ENCODE peak calls at places on chromosome 4, in eight cellular contexts. O is WERI-Rb-1, P is ovary, Z is suprapubic skin, U is kidney epithelial cell, A is OCI-LY7, E is kidney, J is PC-3. K is an unnamed sample. For H3K36me3, the result is how much of the 10 kb centered on the place peaks cover.

GRCh38 chr4:182177166-182177565 is 66.0 kb upstream of the TENM3 start:
- DNase-seq in O (no peak), P (no peak), Z (no peak), U (no peak), A (no peak), E (no peak), J (no peak), K (no peak)

GRCh38 chr4:113336556-113336955 is 287.1 kb downstream of the ANK2 start:
- DNase-seq in O (no peak), P (no peak), Z (no peak), U (no peak), A (no peak), E (no peak), J (peak), K (no peak)

GRCh38 chr4:162661913-162662312 is 498.1 kb upstream of the FSTL5 start:
- DNase-seq in O (no peak), P (no peak), Z (no peak), U (no peak), A (no peak), E (no peak), J (no peak), K (no peak)

GRCh38 chr4:74930166-74930565 is 2.8 kb upstream of the PARM1 start:
- DNase-seq in O (no peak), P (no peak), Z (no peak), U (no peak), A (peak), E (no peak), J (no peak), K (no peak)

GRCh38 chr4:56874166-56874565 is 33.5 kb upstream of the REST start:
- DNase-seq in O (no peak), P (no peak), Z (no peak), U (no peak), A (no peak), E (no peak), J (peak), K (no peak)

GRCh38 chr4:184968784-184969201 is 49.5 kb upstream of the HELT start:
- DNase-seq in O (no peak), P (no peak), Z (no peak), U (no peak), A (no peak), E (peak), J (peak), K (peak)

GRCh38 chr4:54063737-54064316 is 578 bp downstream of the CHIC2 start:
- DNase-seq in O (peak), P (peak), Z (peak), U (no peak), A (peak), E (peak), J (peak), K (peak)

GRCh38 chr4:176393306-176394013 is 73.7 kb downstream of the SPCS3 start:
- DNase-seq in O (no peak), P (no peak), Z (no peak), U (no peak), A (no peak), E (no peak), J (no peak), K (no peak)

GRCh38 chr4:7460591-7460990 is 25.9 kb upstream of the PSAPL1 start:
- DNase-seq in O (peak), P (peak), Z (no peak), U (no peak), A (no peak), E (no peak), J (no peak), K (no peak)

GRCh38 chr4:53943345-53944085 is 120.9 kb downstream of the CHIC2 start:
- DNase-seq in O (no peak), P (no peak), Z (no peak), U (peak), A (no peak), E (no peak), J (peak), K (no peak)

GRCh38 chr4:151658959-151659593 is 101.7 kb downstream of the GATB start:
- DNase-seq in O (no peak), P (no peak), Z (no peak), U (no peak), A (peak), E (no peak), J (no peak), K (no peak)

GRCh38 chr4:139315221-139315675 is 13.0 kb upstream of the NDUFC1 start:
- DNase-seq in O (no peak), P (no peak), Z (no peak), U (no peak), A (peak), E (no peak), J (no peak), K (no peak)

GRCh38 chr4:156378053-156378665 is 424.5 kb upstream of the CTSO start:
- DNase-seq in O (peak), P (no peak), Z (no peak), U (no peak), A (peak), E (no peak), J (peak), K (no peak)

GRCh38 chr4:67624939-67625338 is 66.4 kb downstream of the STAP1 start:
- DNase-seq in O (no peak), P (no peak), Z (no peak), U (no peak), A (no peak), E (no peak), J (no peak), K (no peak)

GRCh38 chr4:139764192-139764591 is 98.6 kb downstream of the MGST2 start:
- DNase-seq in O (no peak), P (no peak), Z (peak), U (no peak), A (no peak), E (no peak), J (no peak), K (no peak)

GRCh38 chr4:107220976-107221375 is 184.9 kb upstream of the DKK2 start:
- DNase-seq in O (no peak), P (no peak), Z (no peak), U (no peak), A (no peak), E (no peak), J (no peak), K (no peak)

GRCh38 chr4:147863808-147864472 is 132.1 kb downstream of the ARHGAP10 start:
- DNase-seq in O (no peak), P (peak), Z (no peak), U (no peak), A (no peak), E (no peak), J (no peak), K (no peak)

GRCh38 chr4:139808381-139809206 is 143.0 kb downstream of the MGST2 start:
- DNase-seq in O (no peak), P (no peak), Z (no peak), U (no peak), A (no peak), E (no peak), J (no peak), K (no peak)

GRCh38 chr4:1327526-1328266 is 19.3 kb upstream of the UVSSA start:
- DNase-seq in O (no peak), P (no peak), Z (no peak), U (no peak), A (no peak), E (peak), J (no peak), K (no peak)

GRCh38 chr4:1325176-1325480 is 21.9 kb upstream of the UVSSA start:
- DNase-seq in O (no peak), P (no peak), Z (no peak), U (no peak), A (no peak), E (peak), J (no peak), K (peak)

GRCh38 chr4:1328267-1329155 is 18.5 kb upstream of the UVSSA start:
- DNase-seq in O (no peak), P (no peak), Z (no peak), U (no peak), A (no peak), E (peak), J (no peak), K (no peak)

GRCh38 chr4:1325681-1326635 is 21.1 kb upstream of the UVSSA start:
- DNase-seq in O (no peak), P (no peak), Z (no peak), U (no peak), A (no peak), E (peak), J (no peak), K (no peak)

GRCh38 chr4:1326751-1327525 is 20.1 kb upstream of the UVSSA start:
- DNase-seq in O (no peak), P (no peak), Z (no peak), U (no peak), A (no peak), E (peak), J (no peak), K (no peak)
- H3K36me3 ChIP-seq in O (half or more), P (under half), Z (half or more), U (under half), A (half or more), E (under half), J (under half), K (half or more)

GRCh38 chr4:61924131-61924530 is 724.0 kb downstream of the ADGRL3 start:
- DNase-seq in O (no peak), P (no peak), Z (no peak), U (no peak), A (no peak), E (no peak), J (no peak), K (no peak)
- TF ChIP-seq CTCF in O (no peak), P (no peak), Z (no peak), U (no peak), A (no peak), E (no peak), J (peak), K (no peak)

GRCh38 chr4:82820689-82821088 is 22.1 kb upstream of the SCD5 start:
- DNase-seq in O (no peak), P (no peak), Z (no peak), U (no peak), A (no peak), E (no peak), J (no peak), K (no peak)
- H3K36me3 ChIP-seq in O (half or more), P (under half), Z (half or more), U (under half), A (half or more), E (half or more), J (under half), K (half or more)

DNA sequence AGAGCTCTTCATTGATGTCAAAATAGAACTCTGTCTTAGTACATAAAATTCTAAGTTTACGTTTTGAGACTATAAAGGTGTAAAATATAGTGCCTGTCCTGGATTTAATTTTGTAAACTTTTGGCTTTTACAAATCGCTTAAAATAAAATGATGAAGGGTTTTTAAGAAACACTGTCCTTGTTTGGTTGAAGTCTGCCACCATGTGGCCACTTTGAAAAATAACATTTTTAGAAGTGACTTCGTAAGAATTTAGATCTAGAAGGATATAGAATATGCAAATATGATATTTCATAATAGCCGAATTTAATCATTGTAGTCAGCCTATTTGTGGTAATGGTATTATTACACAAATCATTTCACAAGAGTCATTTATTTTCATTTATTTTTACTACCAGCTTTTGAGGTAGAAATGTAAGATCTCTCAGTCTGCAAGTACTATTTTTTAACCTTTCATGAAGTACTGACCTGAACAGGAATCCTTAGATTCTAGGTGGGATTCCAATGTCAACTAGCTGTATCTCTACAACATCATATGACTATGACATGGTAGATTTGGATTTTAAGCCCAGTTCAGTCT is 31.0 kb upstream of the FAT4 start:
- DNase-seq in O (no peak), P (no peak), Z (no peak), U (no peak), A (peak), E (no peak), J (peak), K (no peak)
- TF ChIP-seq CTCF in O (no peak), P (no peak), Z (no peak), U (peak), A (peak), E (peak), J (peak), K (peak)

DNA sequence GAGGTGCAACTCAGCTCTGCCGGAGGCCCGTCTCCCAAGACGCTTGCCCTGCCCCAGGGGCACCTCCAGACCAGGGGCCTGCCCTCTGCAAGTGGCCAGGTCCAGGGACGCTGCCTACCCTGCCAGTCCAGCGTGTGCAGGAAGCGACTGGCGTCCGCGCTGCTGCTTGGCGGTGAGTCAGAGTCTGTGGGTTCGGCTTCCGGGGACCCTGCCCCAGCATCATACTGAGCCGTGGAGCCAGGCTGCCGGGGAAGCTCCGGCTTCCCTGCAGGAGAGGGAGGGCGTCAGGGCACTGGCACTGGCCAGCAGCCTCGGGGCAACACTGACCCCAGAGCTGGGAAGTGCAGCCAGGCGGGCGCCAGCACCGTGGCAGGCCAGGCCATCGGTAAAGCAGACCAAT is 42.5 kb upstream of the CPLX1 start:
- DNase-seq in O (no peak), P (no peak), Z (no peak), U (no peak), A (no peak), E (peak), J (no peak), K (no peak)
- H3K36me3 ChIP-seq in O (half or more), P (under half), Z (half or more), U (under half), A (half or more), E (under half), J (under half), K (half or more)

GRCh38 chr4:5638316-5638715 is 70.0 kb downstream of the EVC2 start:
- DNase-seq in O (no peak), P (no peak), Z (no peak), U (peak), A (no peak), E (no peak), J (peak), K (no peak)
- TF ChIP-seq CTCF in O (no peak), P (no peak), Z (no peak), U (no peak), A (no peak), E (no peak), J (no peak), K (no peak)